ENCODE peak calls at places on chromosomes 13 and 19, in eight cellular contexts. One of them, this sample, is unnamed.

GRCh38 chr19:50331187-50332013 is 2.2 kb upstream of the KCNC3 start:
- DNase-seq in amygdala: no peak
- DNase-seq in stimulated activated CD8-positive, alpha-beta memory T cell treated with anti-CD3 and anti-CD28 coated beads, Interleukin-2, amount 100 ng/mL, for 1 hour: no peak
- DNase-seq in astrocyte of the spinal cord: no peak
- DNase-seq in non-pigmented ciliary epithelial cell: no peak
- DNase-seq in cerebellar cortex: peak; percentile 62
- DNase-seq in testis: no peak
- DNase-seq in NCI-H345: no peak
- DNase-seq in this sample: no peak

GRCh38 chr19:389246-389934 is 19.6 kb downstream of the C2CD4C start:
- DNase-seq in NCI-H345: no peak
- DNase-seq in stimulated activated CD8-positive, alpha-beta memory T cell treated with anti-CD3 and anti-CD28 coated beads, Interleukin-2, amount 100 ng/mL, for 1 hour: no peak
- DNase-seq in astrocyte of the spinal cord: no peak
- DNase-seq in cerebellar cortex: no peak
- DNase-seq in amygdala: no peak
- DNase-seq in non-pigmented ciliary epithelial cell: no peak
- DNase-seq in testis: no peak
- DNase-seq in this sample: no peak

GRCh38 chr13:20401958-20402856 is 123.5 kb downstream of the CRYL1 start:
- DNase-seq in NCI-H345: no peak
- DNase-seq in non-pigmented ciliary epithelial cell: no peak
- DNase-seq in testis: no peak
- DNase-seq in cerebellar cortex: no peak
- DNase-seq in amygdala: no peak
- DNase-seq in astrocyte of the spinal cord: peak; percentile 20
- DNase-seq in stimulated activated CD8-positive, alpha-beta memory T cell treated with anti-CD3 and anti-CD28 coated beads, Interleukin-2, amount 100 ng/mL, for 1 hour: no peak
- DNase-seq in this sample: no peak

GRCh38 chr19:3545669-3546034 is 6.7 kb downstream of the TEKTIP1 start:
- DNase-seq in cerebellar cortex: no peak
- DNase-seq in testis: no peak
- DNase-seq in non-pigmented ciliary epithelial cell: no peak
- DNase-seq in amygdala: no peak
- DNase-seq in NCI-H345: no peak
- DNase-seq in stimulated activated CD8-positive, alpha-beta memory T cell treated with anti-CD3 and anti-CD28 coated beads, Interleukin-2, amount 100 ng/mL, for 1 hour: no peak
- DNase-seq in astrocyte of the spinal cord: no peak
- DNase-seq in this sample: no peak

GRCh38 chr13:24273926-24274325 is 35.5 kb upstream of the C1QTNF9 start:
- DNase-seq in astrocyte of the spinal cord: no peak
- DNase-seq in non-pigmented ciliary epithelial cell: no peak
- DNase-seq in NCI-H345: no peak
- DNase-seq in stimulated activated CD8-positive, alpha-beta memory T cell treated with anti-CD3 and anti-CD28 coated beads, Interleukin-2, amount 100 ng/mL, for 1 hour: no peak
- DNase-seq in amygdala: no peak
- DNase-seq in testis: no peak
- DNase-seq in cerebellar cortex: no peak
- DNase-seq in this sample: no peak

GRCh38 chr13:112619730-112620639 is 32.0 kb upstream of the TUBGCP3 start:
- DNase-seq in astrocyte of the spinal cord: peak; percentile 25
- DNase-seq in cerebellar cortex: peak; percentile 33
- DNase-seq in amygdala: no peak
- DNase-seq in stimulated activated CD8-positive, alpha-beta memory T cell treated with anti-CD3 and anti-CD28 coated beads, Interleukin-2, amount 100 ng/mL, for 1 hour: no peak
- DNase-seq in testis: peak; percentile 48
- DNase-seq in NCI-H345: peak; percentile 95
- DNase-seq in non-pigmented ciliary epithelial cell: no peak
- DNase-seq in this sample: no peak

GRCh38 chr19:46495789-46496099 is at the start of gene PNMA8B:
- DNase-seq in amygdala: peak; percentile 28
- DNase-seq in non-pigmented ciliary epithelial cell: no peak
- DNase-seq in cerebellar cortex: peak; percentile 88
- DNase-seq in astrocyte of the spinal cord: peak; percentile 14
- DNase-seq in stimulated activated CD8-positive, alpha-beta memory T cell treated with anti-CD3 and anti-CD28 coated beads, Interleukin-2, amount 100 ng/mL, for 1 hour: no peak
- DNase-seq in testis: peak; percentile 86
- DNase-seq in NCI-H345: peak; percentile 81
- DNase-seq in this sample: peak; percentile 39

GRCh38 chr19:18698321-18699167 is 15.1 kb downstream of the CRTC1 start:
- DNase-seq in cerebellar cortex: no peak
- DNase-seq in astrocyte of the spinal cord: no peak
- DNase-seq in NCI-H345: peak; percentile 12
- DNase-seq in testis: no peak
- DNase-seq in non-pigmented ciliary epithelial cell: no peak
- DNase-seq in stimulated activated CD8-positive, alpha-beta memory T cell treated with anti-CD3 and anti-CD28 coated beads, Interleukin-2, amount 100 ng/mL, for 1 hour: no peak
- DNase-seq in amygdala: no peak
- DNase-seq in this sample: no peak

GRCh38 chr19:35138305-35138799 is 272 bp upstream of the FXYD1 start:
- DNase-seq in testis: no peak
- DNase-seq in stimulated activated CD8-positive, alpha-beta memory T cell treated with anti-CD3 and anti-CD28 coated beads, Interleukin-2, amount 100 ng/mL, for 1 hour: no peak
- DNase-seq in amygdala: no peak
- DNase-seq in astrocyte of the spinal cord: no peak
- DNase-seq in NCI-H345: no peak
- DNase-seq in non-pigmented ciliary epithelial cell: no peak
- DNase-seq in cerebellar cortex: no peak
- DNase-seq in this sample: no peak

GRCh38 chr19:14614099-14614412 is 31.2 kb downstream of the CLEC17A start:
- DNase-seq in non-pigmented ciliary epithelial cell: no peak
- DNase-seq in NCI-H345: no peak
- DNase-seq in testis: no peak
- DNase-seq in amygdala: no peak
- DNase-seq in astrocyte of the spinal cord: no peak
- DNase-seq in cerebellar cortex: no peak
- DNase-seq in stimulated activated CD8-positive, alpha-beta memory T cell treated with anti-CD3 and anti-CD28 coated beads, Interleukin-2, amount 100 ng/mL, for 1 hour: no peak
- DNase-seq in this sample: no peak

GRCh38 chr19:10203686-10204085 is 8.9 kb upstream of the DNMT1 start:
- DNase-seq in stimulated activated CD8-positive, alpha-beta memory T cell treated with anti-CD3 and anti-CD28 coated beads, Interleukin-2, amount 100 ng/mL, for 1 hour: no peak
- DNase-seq in cerebellar cortex: no peak
- DNase-seq in astrocyte of the spinal cord: no peak
- DNase-seq in amygdala: no peak
- DNase-seq in non-pigmented ciliary epithelial cell: no peak
- DNase-seq in NCI-H345: no peak
- DNase-seq in testis: no peak
- DNase-seq in this sample: no peak

GRCh38 chr19:37007587-37008220 is 70.5 kb upstream of the ZNF420 start:
- DNase-seq in cerebellar cortex: peak; percentile 12
- DNase-seq in amygdala: no peak
- DNase-seq in testis: peak; percentile 88
- DNase-seq in stimulated activated CD8-positive, alpha-beta memory T cell treated with anti-CD3 and anti-CD28 coated beads, Interleukin-2, amount 100 ng/mL, for 1 hour: peak; percentile 10
- DNase-seq in astrocyte of the spinal cord: peak; percentile 62
- DNase-seq in NCI-H345: peak; percentile 88
- DNase-seq in non-pigmented ciliary epithelial cell: no peak
- DNase-seq in this sample: no peak

GRCh38 chr19:23554548-23554947 is 132.5 kb downstream of the ZNF675 start:
- DNase-seq in amygdala: no peak
- DNase-seq in non-pigmented ciliary epithelial cell: no peak
- DNase-seq in stimulated activated CD8-positive, alpha-beta memory T cell treated with anti-CD3 and anti-CD28 coated beads, Interleukin-2, amount 100 ng/mL, for 1 hour: no peak
- DNase-seq in cerebellar cortex: no peak
- DNase-seq in NCI-H345: no peak
- DNase-seq in astrocyte of the spinal cord: no peak
- DNase-seq in testis: no peak
- DNase-seq in this sample: no peak

This sample was measured in T-cell.